ENCODE peak calls at places on chromosome 14, in seven cellular contexts. N is iPS-NIHi11; R is NCI-H446; H is neural crest cell; L is CD8-positive, alpha-beta memory T cell; I is D721Med; X is left ventricle myocardium inferior. C is an unnamed sample.

GRCh38 chr14:104895207-104895785 is 29.4 kb upstream of the PLD4 start:
- DNase-seq in N (peak), R (no peak), H (no peak), L (no peak), I (no peak), X (peak), C (no peak)

GRCh38 chr14:65071544-65071943 is 30.8 kb downstream of the MAX start:
- DNase-seq in N (no peak), R (no peak), H (no peak), L (no peak), I (no peak), X (no peak), C (no peak)

GRCh38 chr14:98647754-98648153 is 624.2 kb downstream of the BCL11B start:
- DNase-seq in N (no peak), R (no peak), H (no peak), L (no peak), I (no peak), X (no peak), C (no peak)

GRCh38 chr14:74081491-74081890 is 2.8 kb downstream of the ALDH6A1 start:
- DNase-seq in N (no peak), R (no peak), H (no peak), L (no peak), I (no peak), X (no peak), C (no peak)

GRCh38 chr14:45641541-45641940 is 388.5 kb upstream of the MIS18BP1 start:
- DNase-seq in N (no peak), R (no peak), H (no peak), L (no peak), I (no peak), X (no peak), C (no peak)

GRCh38 chr14:64680013-64680674 is 24.1 kb upstream of the PLEKHG3 start:
- DNase-seq in N (no peak), R (peak), H (no peak), L (no peak), I (no peak), X (no peak), C (peak)

GRCh38 chr14:93727039-93727740 is 61.1 kb downstream of the PRIMA1 start:
- DNase-seq in N (no peak), R (no peak), H (no peak), L (no peak), I (no peak), X (no peak), C (no peak)

GRCh38 chr14:92519246-92520101 is 5.9 kb downstream of the RIN3 start:
- DNase-seq in N (no peak), R (no peak), H (no peak), L (no peak), I (no peak), X (no peak), C (no peak)

GRCh38 chr14:31926123-31926522 is 151.0 kb upstream of the ARHGAP5 start:
- DNase-seq in N (peak), R (no peak), H (no peak), L (peak), I (no peak), X (no peak), C (no peak)

GRCh38 chr14:31441273-31442110 is 15.8 kb downstream of the DTD2 start:
- DNase-seq in N (no peak), R (no peak), H (no peak), L (no peak), I (no peak), X (no peak), C (no peak)

GRCh38 chr14:64844993-64845536 is 34.6 kb downstream of the SPTB start:
- DNase-seq in N (no peak), R (no peak), H (no peak), L (no peak), I (no peak), X (no peak), C (no peak)

C was measured in epithelial cell of proximal tubule.